ENCODE peak calls at places on chromosomes 3 and 15, in five cellular contexts. E is fibroblast of the aortic adventitia, S is adrenal gland, Z is AG09309, F is suprapubic skin. B is an unnamed sample.

GRCh38 chr3:157438371-157438735 is 1.7 kb downstream of the PTX3 start:
- DNase-seq in Z (no peak), F (no peak), E (peak; percentile 56), S (no peak), B (no peak)

GRCh38 chr15:42091753-42092665 is 2.4 kb downstream of the PLA2G4D start:
- DNase-seq in E (peak; percentile 6), S (no peak), F (no peak), Z (no peak), B (no peak)

GRCh38 chr3:71208273-71209095 is 375.0 kb downstream of the FOXP1 start:
- DNase-seq in E (peak; percentile 25), F (no peak), Z (no peak), S (no peak), B (no peak)

GRCh38 chr3:160720123-160720746 is 35.8 kb upstream of the PPM1L start:
- DNase-seq in S (no peak), E (no peak), Z (no peak), F (no peak), B (no peak)

GRCh38 chr3:188976407-188976806 is 195.4 kb upstream of the TPRG1 start:
- DNase-seq in F (no peak), Z (no peak), S (no peak), E (no peak), B (no peak)

GRCh38 chr3:185822221-185822956 is 2.5 kb downstream of the IGF2BP2 start:
- DNase-seq in S (no peak), Z (no peak), F (no peak), E (peak; percentile 75), B (no peak)

GRCh38 chr15:100671858-100672543 is 69.6 kb downstream of the ASB7 start:
- DNase-seq in E (peak; percentile 61), S (no peak), F (no peak), Z (no peak), B (no peak)

GRCh38 chr3:120326784-120327183 is 22.4 kb downstream of the LRRC58 start:
- DNase-seq in Z (no peak), F (no peak), E (no peak), S (no peak), B (no peak)

GRCh38 chr3:48125026-48125704 is 63.1 kb downstream of the CDC25A start:
- DNase-seq in Z (peak; percentile 38), E (peak; percentile 95), S (peak; percentile 71), F (no peak), B (no peak)

GRCh38 chr3:14110699-14111098 is 14.0 kb downstream of the CHCHD4 start:
- DNase-seq in Z (no peak), E (peak; percentile 13), S (no peak), F (no peak), B (no peak)

GRCh38 chr3:194673761-194674160 is 1.8 kb upstream of the LSG1 start:
- DNase-seq in E (no peak), S (no peak), Z (no peak), F (no peak), B (no peak)

GRCh38 chr15:31080618-31081017 is 20.9 kb downstream of the TRPM1 start:
- DNase-seq in S (peak; percentile 61), Z (no peak), E (peak; percentile 46), F (no peak), B (no peak)

GRCh38 chr3:17846466-17846865 is 104.0 kb upstream of the TBC1D5 start:
- DNase-seq in S (no peak), F (no peak), E (peak; percentile 27), Z (no peak), B (no peak)

GRCh38 chr15:51861557-51862350 is 32.3 kb downstream of the TMOD3 start:
- DNase-seq in S (no peak), Z (no peak), E (no peak), F (no peak), B (no peak)

GRCh38 chr3:142224482-142225072 is 808 bp downstream of the GK5 start:
- DNase-seq in F (no peak), S (no peak), E (peak; percentile 44), Z (no peak), B (no peak)

GRCh38 chr3:127750226-127751031 is 71.9 kb downstream of the MGLL start:
- DNase-seq in F (peak; percentile 44), Z (peak; percentile 74), S (no peak), E (peak; percentile 83), B (no peak)

DNA sequence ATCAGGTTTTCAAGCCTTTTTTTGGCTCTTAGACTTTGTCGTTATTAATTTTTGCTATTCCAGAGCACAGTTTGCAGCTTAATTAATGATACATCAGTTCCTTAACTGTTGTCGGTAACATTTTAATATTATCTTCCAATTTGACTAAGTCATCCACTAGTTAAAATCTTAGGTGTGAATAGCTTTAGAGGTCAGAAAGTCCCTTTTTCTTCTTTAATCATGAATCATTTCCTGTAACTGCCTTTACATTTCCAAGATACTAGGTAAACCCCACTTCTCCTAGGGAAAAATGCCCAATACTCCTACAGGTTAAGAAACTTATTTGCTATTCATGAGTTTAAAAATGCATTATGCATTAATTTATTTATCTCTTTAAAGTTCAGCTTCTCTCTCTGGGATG is 260.9 kb upstream of the CFAP20DC start:
- DNase-seq in F (no peak), S (no peak), Z (no peak), E (no peak), B (no peak)
- TF ChIP-seq CTCF in F (no peak), S (no peak), Z (no peak), E (no peak), B (no peak)

GRCh38 chr15:86138798-86139197 is 59.1 kb downstream of the AGBL1 start:
- DNase-seq in F (no peak), S (no peak), Z (no peak), E (no peak), B (no peak)

GRCh38 chr15:86135030-86135429 is 55.4 kb downstream of the AGBL1 start:
- DNase-seq in F (no peak), E (no peak), S (no peak), Z (no peak), B (no peak)

GRCh38 chr15:86139828-86140227 is 60.2 kb downstream of the AGBL1 start:
- DNase-seq in S (no peak), E (no peak), Z (no peak), F (no peak), B (no peak)
- TF ChIP-seq CTCF in S (no peak), E (peak; percentile 17), Z (no peak), F (no peak), B (no peak)

GRCh38 chr3:124361566-124361965 is 368.7 kb upstream of the UMPS start:
- DNase-seq in F (no peak), Z (no peak), E (no peak), S (no peak), B (no peak)
- TF ChIP-seq CTCF in F (no peak), Z (no peak), E (no peak), S (no peak), B (no peak)

GRCh38 chr3:61804782-61805181 is 243.4 kb downstream of the PTPRG start:
- DNase-seq in E (no peak), Z (no peak), F (no peak), S (no peak), B (no peak)

GRCh38 chr3:61802772-61803171 is 241.4 kb downstream of the PTPRG start:
- DNase-seq in E (no peak), S (no peak), Z (no peak), F (no peak), B (no peak)

GRCh38 chr3:61806810-61807209 is 245.4 kb downstream of the PTPRG start:
- DNase-seq in S (no peak), Z (no peak), E (no peak), F (no peak), B (no peak)

GRCh38 chr3:61807865-61808276 is 246.5 kb downstream of the PTPRG start:
- DNase-seq in F (no peak), Z (no peak), S (no peak), E (peak; percentile 76), B (no peak)

DNA sequence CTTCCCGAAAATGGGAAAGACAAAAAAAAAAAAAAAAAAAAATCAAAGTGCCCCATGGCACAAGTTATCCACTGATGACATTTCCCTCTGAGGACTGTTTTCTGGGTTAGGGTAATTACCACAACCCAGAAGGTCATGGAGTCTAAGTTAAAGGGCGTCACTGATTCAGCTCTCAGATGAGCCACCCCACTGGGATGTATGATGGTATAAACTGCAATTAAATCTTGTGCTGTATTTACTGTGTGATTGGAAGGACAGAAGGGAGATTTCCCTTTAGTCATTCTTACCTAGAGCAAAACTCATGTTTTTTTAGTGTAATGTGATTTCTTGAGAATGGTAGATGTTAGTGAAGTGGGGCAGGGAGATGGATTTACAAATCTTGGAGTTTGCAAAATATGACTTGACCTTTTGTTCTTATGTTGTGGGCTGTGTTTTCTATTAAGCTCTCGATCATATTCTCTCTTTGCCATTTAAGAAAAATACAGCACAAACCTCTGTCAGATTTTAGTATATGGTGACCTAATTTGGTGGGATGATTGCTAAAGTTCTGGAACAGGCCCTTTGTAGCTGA is 244.2 kb downstream of the PTPRG start:
- DNase-seq in S (no peak), Z (no peak), E (no peak), F (no peak), B (no peak)
- TF ChIP-seq CTCF in S (no peak), Z (no peak), E (no peak), F (no peak), B (no peak)

GRCh38 chr15:53209396-53210042 is 419.4 kb upstream of the ONECUT1 start:
- DNase-seq in S (no peak), F (no peak), Z (no peak), E (no peak), B (no peak)
- TF ChIP-seq CTCF in S (no peak), F (no peak), Z (no peak), E (no peak), B (no peak)

DNA sequence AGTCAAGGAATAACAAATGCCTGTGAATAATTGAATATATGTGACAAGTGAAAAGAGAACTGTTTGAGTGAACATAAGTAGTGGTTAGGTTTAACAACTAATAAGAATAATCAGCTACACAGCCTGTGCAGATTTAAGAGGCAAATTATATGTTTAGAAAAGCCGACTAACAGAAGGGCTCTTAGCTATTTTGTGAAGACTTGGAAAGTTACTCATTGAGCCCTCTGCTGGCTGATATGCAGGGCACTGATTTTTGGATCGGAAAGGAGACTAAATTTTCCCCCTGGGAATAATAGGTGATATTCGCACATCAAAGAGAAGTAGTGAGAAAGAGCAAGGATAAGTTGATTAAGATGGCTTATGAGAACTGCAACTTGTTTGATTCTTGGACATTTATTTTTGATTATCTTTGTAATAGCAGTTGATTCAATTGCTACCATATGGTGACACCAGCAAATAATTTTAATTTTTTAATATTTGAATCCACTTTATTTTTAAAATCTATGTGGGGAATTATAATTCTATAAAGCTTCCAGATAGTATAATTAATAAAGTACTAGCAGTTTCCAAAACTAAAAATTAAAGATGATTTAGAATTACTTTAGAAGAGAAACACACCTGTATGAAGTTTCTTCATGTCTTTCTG is 156.2 kb downstream of the NLGN1 start:
- DNase-seq in S (peak; percentile 13), E (peak; percentile 60), F (no peak), Z (peak; percentile 23), B (no peak)
- TF ChIP-seq CTCF in S (peak; percentile 40), E (peak; percentile 77), F (no peak), Z (peak; percentile 82), B (no peak)

GRCh38 chr3:10703875-10704274 is 112.2 kb upstream of the SLC6A11 start:
- DNase-seq in F (no peak), Z (no peak), S (no peak), E (peak; percentile 10), B (no peak)
- TF ChIP-seq CTCF in F (no peak), Z (peak; percentile 47), S (no peak), E (peak; percentile 12), B (no peak)